ENCODE peak calls at places on chromosome 15, in five cellular contexts. S is HT1080, P is T-helper 1 cell, G is Ammon's horn, U is SW 1271. K is an unnamed sample.

GRCh38 chr15:82177291-82178010 is 85.1 kb downstream of the EFL1 start:
- DNase-seq in S (peak), P (no peak), G (no peak), U (no peak), K (no peak)

GRCh38 chr15:66661432-66662096 is 40.5 kb upstream of the SMAD6 start:
- DNase-seq in S (no peak), P (no peak), G (no peak), U (no peak), K (no peak)

GRCh38 chr15:65423977-65424679 is 1.4 kb upstream of the IGDCC4 start:
- DNase-seq in S (peak), P (no peak), G (no peak), U (peak), K (no peak)

GRCh38 chr15:67593561-67593960 is 51.1 kb downstream of the MAP2K5 start:
- DNase-seq in S (no peak), P (no peak), G (no peak), U (no peak), K (no peak)

GRCh38 chr15:89783861-89784685 is 7.9 kb downstream of the MESP2 start:
- DNase-seq in S (no peak), P (no peak), G (no peak), U (no peak), K (no peak)

GRCh38 chr15:74320358-74321247 is 46.8 kb downstream of the CYP11A1 start:
- DNase-seq in S (peak), P (no peak), G (peak), U (peak), K (no peak)

GRCh38 chr15:32738677-32739076 is 20.9 kb downstream of the GREM1 start:
- DNase-seq in S (no peak), P (no peak), G (no peak), U (no peak), K (no peak)

GRCh38 chr15:51336011-51336410 is 2.4 kb downstream of the CYP19A1 start:
- DNase-seq in S (no peak), P (no peak), G (no peak), U (no peak), K (no peak)

GRCh38 chr15:38438031-38438986 is 15.6 kb upstream of the FAM98B start:
- DNase-seq in S (no peak), P (no peak), G (no peak), U (no peak), K (no peak)

GRCh38 chr15:47750030-47750739 is 32.9 kb downstream of the SEMA6D start:
- DNase-seq in S (peak), P (no peak), G (no peak), U (peak), K (no peak)

GRCh38 chr15:25054329-25054728 is 99.5 kb downstream of the SNRPN start:
- DNase-seq in S (no peak), P (no peak), G (no peak), U (no peak), K (no peak)

GRCh38 chr15:72047020-72047419 is 70.9 kb downstream of the MYO9A start:
- DNase-seq in S (no peak), P (no peak), G (no peak), U (no peak), K (no peak)

GRCh38 chr15:70856177-70856883 is 2.4 kb upstream of the LARP6 start:
- DNase-seq in S (peak), P (no peak), G (no peak), U (no peak), K (no peak)

GRCh38 chr15:85625431-85625830 is 169.3 kb downstream of the KLHL25 start:
- DNase-seq in S (no peak), P (no peak), G (no peak), U (no peak), K (peak)

GRCh38 chr15:100108346-100108745 is 233.4 kb downstream of the ADAMTS17 start:
- DNase-seq in S (no peak), P (no peak), G (no peak), U (no peak), K (no peak)

GRCh38 chr15:61220125-61220524 is 9.0 kb downstream of the RORA start:
- DNase-seq in S (no peak), P (no peak), G (no peak), U (no peak), K (no peak)

GRCh38 chr15:27783668-27784067 is 315.4 kb downstream of the OCA2 start:
- DNase-seq in S (no peak), P (no peak), G (no peak), U (no peak), K (no peak)

GRCh38 chr15:64792282-64792681 is 16.9 kb upstream of the RBPMS2 start:
- DNase-seq in S (no peak), P (no peak), G (no peak), U (no peak), K (no peak)

GRCh38 chr15:62324382-62324781 is 159.3 kb upstream of the C2CD4B start:
- DNase-seq in S (no peak), P (no peak), G (no peak), U (no peak), K (no peak)

GRCh38 chr15:65344909-65345275 is 32.9 kb downstream of the IGDCC3 start:
- DNase-seq in S (no peak), P (no peak), G (no peak), U (no peak), K (no peak)

GRCh38 chr15:94231728-94232086 is 346 bp downstream of the MCTP2 start:
- DNase-seq in S (no peak), P (no peak), G (no peak), U (no peak), K (no peak)

GRCh38 chr15:31554261-31554660 is 227.6 kb downstream of the KLF13 start:
- DNase-seq in S (peak), P (no peak), G (peak), U (no peak), K (no peak)